ENCODE peak calls at places on chromosomes 12 and 14, in four cellular contexts. U is NCI-H748 treated with DMSO at 0.1 percent for 48 hours; Z is stimulated activated CD4-positive, alpha-beta T cell treated with anti-CD3 and anti-CD28 coated beads, Interleukin-15, amount 100 ng/mL, for 1 hour; N is RWPE1. H is an unnamed sample.

GRCh38 chr12:44217146-44217883 is 381.4 kb downstream of the TMEM117 start:
- DNase-seq in U (no peak), Z (no peak), N (peak; percentile 13), H (no peak)

GRCh38 chr12:25497021-25497420 is 56.1 kb downstream of the LMNTD1 start:
- DNase-seq in U (no peak), Z (no peak), N (peak; percentile 37), H (no peak)

GRCh38 chr14:74964787-74965769 is 9.7 kb upstream of the PGF start:
- DNase-seq in U (no peak), Z (no peak), N (peak; percentile 61), H (peak; percentile 18)

GRCh38 chr12:46088040-46088439 is 97.7 kb upstream of the SCAF11 start:
- DNase-seq in U (no peak), Z (no peak), N (no peak), H (no peak)

GRCh38 chr12:93183940-93184663 is 193.6 kb upstream of the NUDT4 start:
- DNase-seq in U (no peak), Z (no peak), N (no peak), H (no peak)

GRCh38 chr12:53299101-53299453 is 418 bp upstream of the MYG1 start:
- DNase-seq in U (no peak), Z (no peak), N (peak; percentile 60), H (no peak)

GRCh38 chr12:27703720-27704452 is 6.7 kb upstream of the MRPS35 start:
- DNase-seq in U (no peak), Z (peak; percentile 21), N (peak; percentile 56), H (no peak)

GRCh38 chr12:6536894-6537579 is 2.7 kb downstream of the GAPDH start:
- DNase-seq in U (no peak), Z (no peak), N (no peak), H (no peak)

GRCh38 chr14:99981806-99982205 is 83.4 kb upstream of the EVL start:
- DNase-seq in U (no peak), Z (no peak), N (no peak), H (no peak)

GRCh38 chr12:115094163-115094816 is 410.3 kb upstream of the TBX3 start:
- DNase-seq in U (no peak), Z (no peak), N (no peak), H (no peak)

GRCh38 chr12:75953312-75953906 is 78.2 kb downstream of the PHLDA1 start:
- DNase-seq in U (no peak), Z (no peak), N (peak; percentile 44), H (no peak)

H was measured in posterior cingulate gyrus.